ENCODE peak calls at places on chromosomes 7 and 10, in six cellular contexts. I, F, S, U, W and K are unnamed samples.

GRCh38 chr7:23931633-23932032 is 221.6 kb downstream of the STK31 start:
- DNase-seq in I (peak; percentile 1), S (no peak), W (no peak), F (no peak), U (no peak), K (no peak)

GRCh38 chr7:25694690-25695089 is 457.3 kb upstream of the NFE2L3 start:
- DNase-seq in I (no peak), W (no peak), F (no peak), U (peak; percentile 32), S (no peak), K (no peak)

GRCh38 chr10:5921746-5922145 is 31.7 kb downstream of the FBH1 start:
- DNase-seq in I (no peak), F (no peak), U (no peak), W (no peak), S (no peak), K (no peak)

GRCh38 chr10:11294831-11295230 is 277.2 kb downstream of the CELF2 start:
- DNase-seq in I (peak; percentile 4), U (no peak), S (no peak), F (no peak), W (no peak), K (no peak)

GRCh38 chr7:36937754-36938551 is 213.7 kb upstream of the AOAH start:
- DNase-seq in W (no peak), S (no peak), I (no peak), F (no peak), U (no peak), K (no peak)

GRCh38 chr10:27319752-27320561 is 79.4 kb upstream of the ACBD5 start:
- DNase-seq in S (peak; percentile 81), F (peak; percentile 28), I (peak; percentile 97), U (peak; percentile 30), W (no peak), K (no peak)

GRCh38 chr7:105600720-105601550 is 19.6 kb upstream of the EFCAB10 start:
- DNase-seq in S (no peak), I (no peak), U (no peak), F (no peak), W (no peak), K (no peak)

GRCh38 chr7:155490697-155491628 is 33.0 kb downstream of the EN2 start:
- DNase-seq in W (no peak), I (no peak), S (no peak), U (no peak), F (peak; percentile 35), K (no peak)

GRCh38 chr10:7513455-7513854 is 102.6 kb upstream of the SFMBT2 start:
- DNase-seq in F (no peak), S (no peak), I (no peak), W (no peak), U (no peak), K (no peak)

GRCh38 chr7:112079671-112080070 is 126.5 kb downstream of the DOCK4 start:
- DNase-seq in U (no peak), W (no peak), I (no peak), F (no peak), S (no peak), K (no peak)

GRCh38 chr10:55476129-55476528 is 675.1 kb upstream of the PCDH15 start:
- DNase-seq in F (no peak), U (no peak), W (no peak), I (no peak), S (no peak), K (no peak)

GRCh38 chr7:30617359-30617758 is 22.7 kb downstream of the GARS1 start:
- DNase-seq in I (no peak), U (no peak), F (no peak), S (no peak), W (no peak), K (no peak)

GRCh38 chr10:75911426-75911825 is 480.0 kb downstream of the LRMDA start:
- DNase-seq in S (no peak), F (no peak), W (no peak), U (no peak), I (no peak), K (no peak)

GRCh38 chr7:1571261-1571650 is 1.4 kb upstream of the PSMG3 start:
- DNase-seq in U (no peak), I (peak; percentile 52), S (no peak), F (no peak), W (no peak), K (no peak)

GRCh38 chr10:71627230-71627939 is 92.2 kb downstream of the C10orf105 start:
- DNase-seq in I (no peak), S (no peak), F (no peak), U (no peak), W (no peak), K (no peak)

GRCh38 chr7:47878662-47879061 is 69.6 kb downstream of the PKD1L1 start:
- DNase-seq in S (no peak), U (no peak), I (no peak), W (no peak), F (no peak), K (no peak)

GRCh38 chr7:157519798-157520244 is 183.0 kb downstream of the DNAJB6 start:
- DNase-seq in I (no peak), U (no peak), S (no peak), F (peak; percentile 27), W (no peak), K (no peak)

GRCh38 chr7:69898189-69898588 is 299.9 kb downstream of the AUTS2 start:
- DNase-seq in F (peak; percentile 83), W (no peak), S (no peak), U (no peak), I (no peak), K (no peak)

GRCh38 chr10:100872034-100872791 is 40.5 kb upstream of the SLF2 start:
- DNase-seq in I (peak; percentile 65), U (no peak), S (peak; percentile 66), W (peak; percentile 43), F (peak; percentile 53), K (peak; percentile 51)

GRCh38 chr7:47094462-47094861 is 487.4 kb downstream of the TNS3 start:
- DNase-seq in U (no peak), S (no peak), F (no peak), W (no peak), I (no peak), K (no peak)

GRCh38 chr10:115029452-115030375 is 63.5 kb upstream of the ATRNL1 start:
- DNase-seq in I (no peak), S (no peak), F (no peak), W (no peak), U (no peak), K (no peak)

GRCh38 chr10:115022754-115023153 is 70.4 kb upstream of the ATRNL1 start:
- DNase-seq in U (no peak), S (no peak), I (no peak), F (peak; percentile 35), W (no peak), K (no peak)

GRCh38 chr10:115028419-115028818 is 64.7 kb upstream of the ATRNL1 start:
- DNase-seq in S (no peak), F (no peak), I (no peak), W (no peak), U (no peak), K (no peak)

GRCh38 chr10:115030483-115031200 is 62.5 kb upstream of the ATRNL1 start:
- DNase-seq in W (no peak), F (no peak), S (no peak), I (no peak), U (no peak), K (no peak)

GRCh38 chr10:115026041-115026779 is 67.0 kb upstream of the ATRNL1 start:
- DNase-seq in S (no peak), W (no peak), U (no peak), F (no peak), I (no peak), K (no peak)
- TF ChIP-seq CTCF in S (no peak), W (no peak), U (no peak), F (no peak), I (no peak), K (no peak)

DNA sequence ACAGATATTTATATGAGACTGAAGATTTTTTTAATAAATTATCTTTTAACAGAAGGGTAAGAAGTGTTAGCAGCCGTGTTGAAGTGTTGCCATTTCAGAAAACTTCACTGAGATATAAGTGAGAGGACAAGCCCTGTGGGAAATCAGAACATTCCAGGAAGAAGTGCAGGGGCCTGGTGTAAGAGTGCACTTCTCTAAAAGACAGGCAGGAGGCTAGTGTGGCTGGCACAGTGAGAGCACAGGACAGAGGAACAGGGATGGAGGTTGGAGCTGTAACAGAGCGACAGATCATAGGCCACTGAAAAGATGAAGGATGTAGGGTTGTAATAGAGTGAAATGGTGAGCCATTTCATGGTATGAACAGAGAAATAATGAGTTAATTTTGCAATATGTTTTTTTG is 608.9 kb downstream of the SORCS1 start:
- DNase-seq in I (no peak), U (no peak), W (no peak), F (no peak), S (no peak), K (no peak)
- TF ChIP-seq CTCF in I (no peak), U (no peak), W (peak; percentile 43), F (no peak), S (no peak), K (no peak)

DNA sequence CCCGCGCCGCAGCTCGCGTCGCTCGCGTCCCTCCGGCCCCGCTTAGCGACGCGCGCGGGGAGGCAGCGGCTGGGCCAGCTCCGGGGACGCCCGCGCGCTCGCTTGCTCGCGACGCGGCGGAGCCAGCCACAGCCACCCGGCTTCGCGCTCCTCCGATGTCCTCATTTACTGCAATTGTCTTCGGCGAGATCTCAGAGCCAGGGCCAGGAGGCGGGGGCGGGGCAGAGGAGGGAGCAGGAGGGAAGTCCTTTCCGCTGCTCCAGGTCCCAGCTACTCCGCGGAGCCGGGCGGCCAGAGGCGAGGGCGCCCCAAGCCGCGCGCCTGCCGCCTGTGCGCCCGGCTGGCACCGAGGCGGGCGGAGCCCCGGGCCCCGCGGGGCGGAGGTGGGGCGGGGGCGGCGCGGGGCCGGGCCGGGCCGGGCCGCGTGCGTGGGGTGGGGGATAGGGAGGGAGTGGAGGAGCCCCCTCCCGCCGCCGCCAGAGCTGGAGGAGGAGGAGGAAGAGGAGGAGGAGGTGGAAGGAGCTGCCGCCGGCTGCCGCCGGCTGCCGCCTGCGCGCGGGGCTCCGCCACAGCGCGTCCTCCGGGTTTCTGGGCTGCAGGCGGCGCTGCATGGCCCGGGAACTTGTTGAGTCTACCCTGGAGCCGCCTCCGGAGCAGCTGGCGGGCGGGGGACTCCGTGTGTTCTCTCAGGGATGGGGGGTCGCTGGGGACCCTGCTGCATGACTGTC is at the start of gene INSYN2A:
- DNase-seq in F (no peak), W (peak; percentile 20), I (peak; percentile 30), S (peak; percentile 23), U (no peak), K (no peak)
- TF ChIP-seq CTCF in F (no peak), W (peak; percentile 59), I (no peak), S (no peak), U (no peak), K (no peak)

DNA sequence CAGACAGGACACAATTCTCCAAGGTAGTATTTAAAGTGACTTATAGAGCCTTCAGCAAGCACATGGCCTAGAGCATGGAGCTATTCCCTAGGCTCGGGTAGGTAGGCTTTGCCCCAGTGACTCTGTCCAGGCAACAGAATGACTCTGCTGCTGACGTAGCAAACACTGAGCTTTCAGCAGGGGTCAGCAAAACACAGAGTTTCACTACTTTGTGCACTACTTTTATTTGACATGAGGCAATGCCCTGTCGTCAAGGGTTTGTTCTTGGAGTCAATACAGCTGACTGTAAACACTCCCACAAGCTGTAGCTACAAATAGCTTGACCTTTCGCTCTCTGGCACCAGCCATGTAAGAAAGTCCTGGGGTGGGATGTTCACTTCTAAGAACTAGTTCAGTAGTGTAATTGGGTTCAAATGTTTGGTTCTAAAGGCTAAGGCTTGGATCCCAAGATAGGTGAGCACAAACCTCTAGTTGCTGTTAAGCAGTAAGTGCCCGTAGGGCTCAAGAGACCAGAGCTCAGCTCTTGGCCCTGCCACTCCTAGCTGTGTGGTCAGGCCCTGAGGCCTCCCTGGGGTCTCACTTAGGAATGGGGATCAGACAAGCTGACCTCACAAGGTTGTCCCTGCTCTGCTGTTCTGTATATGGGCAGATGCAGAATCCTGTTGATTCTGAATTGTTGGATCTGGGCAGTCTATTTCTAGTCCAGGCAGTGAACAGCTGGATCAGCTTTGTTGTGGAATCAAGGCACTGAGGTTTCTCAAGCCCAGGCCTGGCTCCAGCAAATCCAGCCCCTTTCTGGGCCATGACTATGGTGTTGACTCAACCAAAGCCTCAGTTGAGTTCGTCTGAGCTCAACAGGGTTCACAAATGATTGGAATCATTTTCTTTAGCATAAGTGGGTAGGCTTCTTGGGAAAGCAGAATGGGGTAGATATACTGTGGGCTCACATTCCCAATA is 10.7 kb downstream of the NODAL start:
- DNase-seq in U (peak; percentile 84), W (peak; percentile 50), S (no peak), I (no peak), F (no peak), K (no peak)
- TF ChIP-seq CTCF in U (peak; percentile 43), W (no peak), S (no peak), I (no peak), F (no peak), K (no peak)